ENCODE peak calls at places on chromosomes 1 and 21, in seven cellular contexts. One of them, this sample, is unnamed. For H3K4me1 and H3K9me3, the result is how much of the 10 kb centered on the place peaks cover.

GRCh38 chr1:238589843-238590435 is 699.2 kb upstream of the ZP4 start:
- DNase-seq in fibroblast of lung: peak
- DNase-seq in DND-41: no peak
- DNase-seq in aorta: no peak
- DNase-seq in adrenal gland: no peak
- DNase-seq in CD8-positive, alpha-beta T cell: no peak
- DNase-seq in keratinocyte: no peak
- DNase-seq in this sample: no peak

GRCh38 chr1:190679032-190679431 is 201.4 kb upstream of the BRINP3 start:
- DNase-seq in fibroblast of lung: peak
- DNase-seq in DND-41: no peak
- DNase-seq in aorta: no peak
- DNase-seq in adrenal gland: no peak
- DNase-seq in CD8-positive, alpha-beta T cell: no peak
- DNase-seq in keratinocyte: no peak
- DNase-seq in this sample: no peak

GRCh38 chr1:201881617-201882016 is 7.1 kb upstream of the SHISA4 start:
- DNase-seq in fibroblast of lung: no peak
- DNase-seq in DND-41: no peak
- DNase-seq in aorta: no peak
- DNase-seq in adrenal gland: no peak
- DNase-seq in CD8-positive, alpha-beta T cell: no peak
- DNase-seq in keratinocyte: no peak
- DNase-seq in this sample: no peak

GRCh38 chr1:31598980-31599379 is 18.5 kb upstream of the HCRTR1 start:
- DNase-seq in fibroblast of lung: no peak
- DNase-seq in DND-41: no peak
- DNase-seq in aorta: no peak
- DNase-seq in adrenal gland: no peak
- DNase-seq in CD8-positive, alpha-beta T cell: no peak
- DNase-seq in keratinocyte: no peak
- DNase-seq in this sample: no peak

GRCh38 chr1:226846801-226847200 is 23.6 kb upstream of the PSEN2 start:
- DNase-seq in fibroblast of lung: no peak
- DNase-seq in DND-41: no peak
- DNase-seq in aorta: no peak
- DNase-seq in adrenal gland: no peak
- DNase-seq in CD8-positive, alpha-beta T cell: no peak
- DNase-seq in keratinocyte: no peak
- DNase-seq in this sample: no peak

GRCh38 chr21:37087188-37087587 is 14.1 kb downstream of the TTC3 start:
- DNase-seq in fibroblast of lung: peak
- DNase-seq in DND-41: no peak
- DNase-seq in aorta: no peak
- DNase-seq in adrenal gland: peak
- DNase-seq in CD8-positive, alpha-beta T cell: no peak
- DNase-seq in keratinocyte: no peak
- DNase-seq in this sample: no peak

GRCh38 chr1:232383455-232384074 is 246.4 kb downstream of the SIPA1L2 start:
- DNase-seq in fibroblast of lung: peak
- DNase-seq in DND-41: no peak
- DNase-seq in aorta: no peak
- DNase-seq in adrenal gland: no peak
- DNase-seq in CD8-positive, alpha-beta T cell: no peak
- DNase-seq in keratinocyte: peak
- DNase-seq in this sample: no peak

GRCh38 chr1:176119549-176119948 is 87.5 kb downstream of the COP1 start:
- DNase-seq in fibroblast of lung: peak
- DNase-seq in DND-41: no peak
- DNase-seq in aorta: no peak
- DNase-seq in adrenal gland: no peak
- DNase-seq in CD8-positive, alpha-beta T cell: no peak
- DNase-seq in keratinocyte: no peak
- DNase-seq in this sample: no peak

GRCh38 chr1:165240486-165240885 is 116.0 kb downstream of the LMX1A start:
- DNase-seq in fibroblast of lung: no peak
- DNase-seq in DND-41: no peak
- DNase-seq in aorta: no peak
- DNase-seq in adrenal gland: no peak
- DNase-seq in CD8-positive, alpha-beta T cell: no peak
- DNase-seq in keratinocyte: no peak
- DNase-seq in this sample: no peak

GRCh38 chr1:108570128-108570527 is 10.2 kb downstream of the EEIG2 start:
- DNase-seq in fibroblast of lung: no peak
- DNase-seq in DND-41: peak
- DNase-seq in aorta: no peak
- DNase-seq in adrenal gland: no peak
- DNase-seq in CD8-positive, alpha-beta T cell: no peak
- DNase-seq in keratinocyte: no peak
- DNase-seq in this sample: no peak

GRCh38 chr21:33993286-33994231 is 78.0 kb upstream of the ATP5PO start:
- DNase-seq in fibroblast of lung: no peak
- DNase-seq in DND-41: no peak
- DNase-seq in aorta: peak
- DNase-seq in adrenal gland: no peak
- DNase-seq in CD8-positive, alpha-beta T cell: no peak
- DNase-seq in keratinocyte: no peak
- DNase-seq in this sample: no peak

GRCh38 chr1:4655674-4656532 is 1.5 kb downstream of the AJAP1 start:
- DNase-seq in fibroblast of lung: no peak
- DNase-seq in DND-41: peak
- DNase-seq in aorta: no peak
- DNase-seq in adrenal gland: peak
- DNase-seq in CD8-positive, alpha-beta T cell: no peak
- DNase-seq in keratinocyte: no peak
- DNase-seq in this sample: peak

GRCh38 chr1:91450260-91450659 is 45.6 kb upstream of the HFM1 start:
- DNase-seq in fibroblast of lung: peak
- DNase-seq in DND-41: no peak
- DNase-seq in aorta: no peak
- DNase-seq in adrenal gland: no peak
- DNase-seq in CD8-positive, alpha-beta T cell: no peak
- DNase-seq in keratinocyte: no peak
- DNase-seq in this sample: no peak

GRCh38 chr1:114253900-114254299 is 100.2 kb upstream of the SYT6 start:
- DNase-seq in fibroblast of lung: no peak
- DNase-seq in DND-41: no peak
- DNase-seq in aorta: no peak
- DNase-seq in adrenal gland: no peak
- DNase-seq in CD8-positive, alpha-beta T cell: no peak
- DNase-seq in keratinocyte: no peak
- DNase-seq in this sample: no peak

GRCh38 chr1:54681396-54681795 is 34.3 kb upstream of the TTC4 start:
- DNase-seq in fibroblast of lung: no peak
- DNase-seq in DND-41: no peak
- DNase-seq in aorta: no peak
- DNase-seq in adrenal gland: no peak
- DNase-seq in CD8-positive, alpha-beta T cell: no peak
- DNase-seq in keratinocyte: no peak
- DNase-seq in this sample: no peak

GRCh38 chr21:35428489-35428888 is 379.4 kb upstream of the RUNX1 start:
- DNase-seq in fibroblast of lung: no peak
- DNase-seq in DND-41: peak
- DNase-seq in aorta: peak
- DNase-seq in adrenal gland: peak
- DNase-seq in CD8-positive, alpha-beta T cell: peak
- DNase-seq in keratinocyte: no peak
- DNase-seq in this sample: no peak
- H3K4me3 ChIP-seq in fibroblast of lung: no peak
- H3K4me3 ChIP-seq in DND-41: no peak
- H3K4me3 ChIP-seq in aorta: no peak
- H3K4me3 ChIP-seq in adrenal gland: no peak
- H3K4me3 ChIP-seq in CD8-positive, alpha-beta T cell: no peak
- H3K4me3 ChIP-seq in keratinocyte: no peak
- H3K4me3 ChIP-seq in this sample: no peak

DNA sequence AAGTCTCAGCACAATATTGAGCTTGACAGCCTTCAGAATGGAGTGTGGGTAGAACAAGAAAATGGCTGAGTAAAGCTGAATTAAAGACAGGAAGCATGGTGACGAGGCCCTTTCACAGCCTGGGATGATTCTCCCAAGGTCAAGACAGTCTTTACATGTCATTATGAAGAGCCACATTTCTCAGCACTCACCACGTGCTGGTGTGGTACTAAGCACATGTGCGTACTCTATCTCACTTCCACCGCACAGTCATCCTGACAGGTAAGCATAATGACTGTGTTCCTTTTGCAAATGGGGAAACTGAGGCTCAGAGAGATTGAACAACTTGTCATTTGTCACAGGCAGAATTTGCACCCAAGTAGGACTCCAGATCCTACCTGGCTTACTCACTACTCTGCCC is 92.8 kb upstream of the COA6 start:
- DNase-seq in fibroblast of lung: no peak
- DNase-seq in DND-41: no peak
- DNase-seq in aorta: no peak
- DNase-seq in adrenal gland: no peak
- DNase-seq in CD8-positive, alpha-beta T cell: no peak
- DNase-seq in keratinocyte: no peak
- DNase-seq in this sample: no peak
- H3K4me1 ChIP-seq in fibroblast of lung: under half
- H3K4me1 ChIP-seq in DND-41: under half
- H3K4me1 ChIP-seq in aorta: under half
- H3K4me1 ChIP-seq in adrenal gland: under half
- H3K4me1 ChIP-seq in CD8-positive, alpha-beta T cell: under half
- H3K4me1 ChIP-seq in keratinocyte: under half
- H3K4me1 ChIP-seq in this sample: under half

DNA sequence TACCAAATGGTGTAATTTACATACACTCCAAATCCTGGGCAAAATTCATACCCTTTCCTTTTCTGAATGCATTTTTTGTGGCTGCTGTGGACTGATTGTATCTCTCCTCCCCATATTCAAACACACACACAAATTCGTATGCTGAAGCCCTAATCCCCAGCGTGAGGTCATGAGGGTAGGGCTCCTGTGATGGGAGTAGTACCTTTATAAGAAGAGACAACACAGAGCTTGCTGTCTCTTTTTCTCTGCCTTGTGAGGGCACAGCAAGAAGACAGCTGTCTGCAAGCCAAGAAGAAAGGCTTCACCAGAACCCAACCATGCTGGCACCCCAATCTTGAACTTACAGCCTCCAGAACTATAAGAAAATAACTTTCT is 24.4 kb downstream of the DUSP10 start:
- DNase-seq in fibroblast of lung: no peak
- DNase-seq in DND-41: no peak
- DNase-seq in aorta: no peak
- DNase-seq in adrenal gland: no peak
- DNase-seq in CD8-positive, alpha-beta T cell: no peak
- DNase-seq in keratinocyte: no peak
- DNase-seq in this sample: no peak
- H3K9me3 ChIP-seq in fibroblast of lung: under half
- H3K9me3 ChIP-seq in DND-41: under half
- H3K9me3 ChIP-seq in aorta: under half
- H3K9me3 ChIP-seq in adrenal gland: under half
- H3K9me3 ChIP-seq in CD8-positive, alpha-beta T cell: under half
- H3K9me3 ChIP-seq in keratinocyte: under half
- H3K9me3 ChIP-seq in this sample: under half

GRCh38 chr1:244273262-244273844 is 178.4 kb downstream of the ADSS2 start:
- DNase-seq in fibroblast of lung: no peak
- DNase-seq in DND-41: no peak
- DNase-seq in aorta: no peak
- DNase-seq in adrenal gland: no peak
- DNase-seq in CD8-positive, alpha-beta T cell: no peak
- DNase-seq in keratinocyte: no peak
- DNase-seq in this sample: no peak
- H3K4me3 ChIP-seq in fibroblast of lung: peak
- H3K4me3 ChIP-seq in DND-41: no peak
- H3K4me3 ChIP-seq in aorta: no peak
- H3K4me3 ChIP-seq in adrenal gland: peak
- H3K4me3 ChIP-seq in CD8-positive, alpha-beta T cell: no peak
- H3K4me3 ChIP-seq in keratinocyte: no peak
- H3K4me3 ChIP-seq in this sample: no peak

DNA sequence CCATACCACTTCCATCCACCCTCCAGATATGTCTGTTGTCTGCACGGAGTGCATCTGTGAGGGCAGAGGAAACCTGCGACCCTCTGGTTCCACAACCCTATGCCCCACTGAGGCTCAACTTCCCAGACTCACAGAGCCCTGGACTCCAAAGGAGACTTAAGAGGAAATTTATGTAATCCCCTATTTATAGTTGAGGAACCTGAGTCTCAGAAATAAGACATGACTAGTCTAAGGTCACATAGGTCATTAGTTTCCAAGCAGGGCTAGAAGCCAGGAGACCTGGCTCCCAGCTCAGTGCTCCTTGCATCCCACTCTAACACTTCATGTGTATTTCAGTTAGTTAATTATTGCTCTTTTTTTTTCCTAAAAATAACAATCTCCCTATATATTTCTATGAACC is 15.7 kb upstream of the LEMD1 start:
- DNase-seq in fibroblast of lung: no peak
- DNase-seq in DND-41: no peak
- DNase-seq in aorta: no peak
- DNase-seq in adrenal gland: no peak
- DNase-seq in CD8-positive, alpha-beta T cell: no peak
- DNase-seq in keratinocyte: no peak
- DNase-seq in this sample: no peak
- H3K4me1 ChIP-seq in fibroblast of lung: under half
- H3K4me1 ChIP-seq in DND-41: under half
- H3K4me1 ChIP-seq in aorta: under half
- H3K4me1 ChIP-seq in adrenal gland: under half
- H3K4me1 ChIP-seq in CD8-positive, alpha-beta T cell: under half
- H3K4me1 ChIP-seq in keratinocyte: under half
- H3K4me1 ChIP-seq in this sample: under half

GRCh38 chr1:155016231-155016831 is 13.7 kb downstream of the ZBTB7B start:
- DNase-seq in fibroblast of lung: no peak
- DNase-seq in DND-41: peak
- DNase-seq in aorta: no peak
- DNase-seq in adrenal gland: no peak
- DNase-seq in CD8-positive, alpha-beta T cell: no peak
- DNase-seq in keratinocyte: no peak
- DNase-seq in this sample: peak

GRCh38 chr1:155014709-155015508 is 12.3 kb downstream of the ZBTB7B start:
- DNase-seq in fibroblast of lung: no peak
- DNase-seq in DND-41: no peak
- DNase-seq in aorta: no peak
- DNase-seq in adrenal gland: no peak
- DNase-seq in CD8-positive, alpha-beta T cell: no peak
- DNase-seq in keratinocyte: no peak
- DNase-seq in this sample: peak

GRCh38 chr1:155013632-155014031 is 11.0 kb downstream of the ZBTB7B start:
- DNase-seq in fibroblast of lung: no peak
- DNase-seq in DND-41: peak
- DNase-seq in aorta: no peak
- DNase-seq in adrenal gland: no peak
- DNase-seq in CD8-positive, alpha-beta T cell: no peak
- DNase-seq in keratinocyte: no peak
- DNase-seq in this sample: no peak

GRCh38 chr1:155017021-155017945 is 14.7 kb downstream of the ZBTB7B start:
- DNase-seq in fibroblast of lung: peak
- DNase-seq in DND-41: peak
- DNase-seq in aorta: peak
- DNase-seq in adrenal gland: peak
- DNase-seq in CD8-positive, alpha-beta T cell: peak
- DNase-seq in keratinocyte: peak
- DNase-seq in this sample: peak

GRCh38 chr1:155015527-155016230 is 13.1 kb downstream of the ZBTB7B start:
- DNase-seq in fibroblast of lung: no peak
- DNase-seq in DND-41: no peak
- DNase-seq in aorta: no peak
- DNase-seq in adrenal gland: no peak
- DNase-seq in CD8-positive, alpha-beta T cell: no peak
- DNase-seq in keratinocyte: no peak
- DNase-seq in this sample: no peak
- H3K9me3 ChIP-seq in fibroblast of lung: under half
- H3K9me3 ChIP-seq in DND-41: under half
- H3K9me3 ChIP-seq in aorta: under half
- H3K9me3 ChIP-seq in adrenal gland: under half
- H3K9me3 ChIP-seq in CD8-positive, alpha-beta T cell: under half
- H3K9me3 ChIP-seq in keratinocyte: under half
- H3K9me3 ChIP-seq in this sample: under half

GRCh38 chr1:18481921-18482701 is 1.4 kb downstream of the KLHDC7A start:
- DNase-seq in fibroblast of lung: no peak
- DNase-seq in DND-41: no peak
- DNase-seq in aorta: no peak
- DNase-seq in adrenal gland: no peak
- DNase-seq in CD8-positive, alpha-beta T cell: no peak
- DNase-seq in keratinocyte: no peak
- DNase-seq in this sample: peak
- H3K4me3 ChIP-seq in fibroblast of lung: no peak
- H3K4me3 ChIP-seq in DND-41: no peak
- H3K4me3 ChIP-seq in aorta: no peak
- H3K4me3 ChIP-seq in adrenal gland: no peak
- H3K4me3 ChIP-seq in CD8-positive, alpha-beta T cell: no peak
- H3K4me3 ChIP-seq in keratinocyte: no peak
- H3K4me3 ChIP-seq in this sample: peak